ENCODE peak calls at places on chromosomes 16 and 17, in ten cellular contexts. O, G, N, H, B, P, F, L, U and Q are unnamed samples.

GRCh38 chr17:69525920-69526841 is 111.7 kb downstream of the MAP2K6 start:
- DNase-seq in H (peak; percentile 45), B (peak; percentile 78), L (peak; percentile 82), U (peak; percentile 47), F (peak; percentile 2), O (peak; percentile 47), P (peak; percentile 74), N (no peak), G (peak; percentile 36), Q (peak; percentile 53)

GRCh38 chr16:61901689-61902088 is 134.5 kb downstream of the CDH8 start:
- DNase-seq in U (no peak), N (no peak), P (no peak), O (no peak), B (no peak), G (no peak), L (no peak), F (no peak), H (no peak), Q (no peak)

GRCh38 chr16:67268136-67268579 is 11.2 kb upstream of the PLEKHG4 start:
- DNase-seq in G (no peak), B (peak; percentile 97), F (no peak), H (no peak), O (peak; percentile 72), N (no peak), P (peak; percentile 61), U (peak; percentile 93), L (no peak), Q (peak; percentile 88)

GRCh38 chr16:27851586-27851985 is 211.9 kb downstream of the GSG1L start:
- DNase-seq in F (no peak), O (no peak), N (no peak), B (no peak), H (peak; percentile 4), U (no peak), G (no peak), P (no peak), L (no peak), Q (no peak)

GRCh38 chr17:2071421-2072281 is 16.7 kb downstream of the HIC1 start:
- DNase-seq in N (no peak), F (no peak), O (no peak), G (no peak), L (no peak), P (no peak), B (peak; percentile 91), U (no peak), H (no peak), Q (peak; percentile 73)

GRCh38 chr16:71658771-71659170 is 32.8 kb downstream of the MARVELD3 start:
- DNase-seq in P (no peak), B (no peak), U (no peak), G (no peak), F (no peak), L (no peak), O (no peak), N (no peak), H (peak; percentile 31), Q (no peak)

GRCh38 chr17:61639818-61640217 is 48.8 kb upstream of the NACA2 start:
- DNase-seq in L (no peak), N (no peak), H (no peak), F (no peak), P (no peak), G (no peak), B (no peak), O (no peak), U (no peak), Q (no peak)

GRCh38 chr17:9021985-9022552 is 759 bp downstream of the NTN1 start:
- DNase-seq in B (peak; percentile 16), U (no peak), F (no peak), O (no peak), N (no peak), P (no peak), L (peak; percentile 55), H (peak; percentile 59), G (peak; percentile 49), Q (peak; percentile 61)

GRCh38 chr16:3562914-3563480 is 14.2 kb downstream of the NLRC3 start:
- DNase-seq in B (no peak), F (no peak), O (no peak), G (no peak), U (no peak), H (no peak), L (no peak), N (no peak), P (no peak), Q (no peak)

GRCh38 chr17:8474826-8475225 is 39.1 kb downstream of the NDEL1 start:
- DNase-seq in O (no peak), U (no peak), F (no peak), G (no peak), N (no peak), H (no peak), B (no peak), L (no peak), P (no peak), Q (no peak)